ENCODE peak calls at places on chromosome 18, in nine cellular contexts. Q is mammary epithelial cell, G is GM12878, P is IMR-90, T is GM23248, Y is osteoblast, S is GM23338, I is neural progenitor cell, Z is Karpas-422. B is an unnamed sample. For H4K20me1, the result is how much of the 10 kb centered on the place peaks cover.

GRCh38 chr18:11667578-11667977 is 21.5 kb upstream of the GNAL start:
- DNase-seq in Q (no peak), G (no peak), P (no peak), T (no peak), Y (no peak), S (no peak), I (no peak), Z (no peak), B (no peak)

GRCh38 chr18:26458526-26459232 is 89.7 kb downstream of the KCTD1 start:
- DNase-seq in Q (peak), G (peak), P (peak), T (peak), Y (peak), S (no peak), I (no peak), Z (no peak), B (no peak)

GRCh38 chr18:907171-907879 is 2.7 kb downstream of the ADCYAP1 start:
- DNase-seq in Q (no peak), G (no peak), P (no peak), T (peak), Y (peak), S (peak), I (peak), Z (no peak), B (no peak)

GRCh38 chr18:65761636-65762310 is 11.0 kb downstream of the CDH7 start:
- DNase-seq in Q (no peak), G (no peak), P (no peak), T (no peak), Y (no peak), S (no peak), I (no peak), Z (no peak), B (no peak)

GRCh38 chr18:32019251-32019943 is 772 bp downstream of the RNF125 start:
- DNase-seq in Q (peak), G (no peak), P (no peak), T (peak), Y (peak), S (peak), I (peak), Z (no peak), B (peak)

GRCh38 chr18:48324651-48325050 is 84.5 kb downstream of the ZBTB7C start:
- DNase-seq in Q (peak), G (no peak), P (no peak), T (no peak), Y (no peak), S (no peak), I (no peak), Z (no peak), B (no peak)

GRCh38 chr18:62524443-62525200 is 1.8 kb downstream of the ZCCHC2 start:
- DNase-seq in Q (peak), G (no peak), P (peak), T (peak), Y (peak), S (peak), I (peak), Z (peak), B (peak)

GRCh38 chr18:62678847-62679535 is 36.4 kb upstream of the PHLPP1 start:
- DNase-seq in Q (no peak), G (no peak), P (no peak), T (no peak), Y (no peak), S (peak), I (peak), Z (no peak), B (no peak)

GRCh38 chr18:33708876-33709275 is 130.9 kb downstream of the ASXL3 start:
- DNase-seq in Q (no peak), G (no peak), P (no peak), T (no peak), Y (no peak), S (no peak), I (no peak), Z (no peak), B (no peak)

GRCh38 chr18:13112982-13113381 is 105.6 kb upstream of the LDLRAD4 start:
- DNase-seq in Q (peak), G (no peak), P (peak), T (peak), Y (peak), S (peak), I (peak), Z (no peak), B (peak)

GRCh38 chr18:44709297-44710117 is 28.8 kb downstream of the SETBP1 start:
- DNase-seq in Q (no peak), G (peak), P (no peak), T (no peak), Y (no peak), S (no peak), I (no peak), Z (no peak), B (no peak)
- H3K27ac ChIP-seq in Q (no peak), G (peak), P (no peak), T (no peak), Y (no peak), S (no peak), I (no peak), Z (no peak), B (no peak)

GRCh38 chr18:68763082-68763481 is 34.8 kb upstream of the CCDC102B start:
- DNase-seq in Q (no peak), G (no peak), P (peak), T (peak), Y (peak), S (no peak), I (no peak), Z (no peak), B (no peak)

GRCh38 chr18:68772268-68772667 is 25.6 kb upstream of the CCDC102B start:
- DNase-seq in Q (no peak), G (no peak), P (no peak), T (no peak), Y (no peak), S (no peak), I (no peak), Z (no peak), B (no peak)

GRCh38 chr18:68764016-68764415 is 33.9 kb upstream of the CCDC102B start:
- DNase-seq in Q (peak), G (no peak), P (peak), T (peak), Y (no peak), S (no peak), I (no peak), Z (no peak), B (no peak)

GRCh38 chr18:68769423-68769822 is 28.5 kb upstream of the CCDC102B start:
- DNase-seq in Q (no peak), G (no peak), P (no peak), T (peak), Y (peak), S (no peak), I (no peak), Z (no peak), B (no peak)

GRCh38 chr18:68766433-68766832 is 31.4 kb upstream of the CCDC102B start:
- DNase-seq in Q (no peak), G (no peak), P (peak), T (no peak), Y (no peak), S (no peak), I (no peak), Z (no peak), B (no peak)
- H4K20me1 ChIP-seq in Q (under half), G (under half), P (under half), T (under half), Y (under half), S (under half), I (under half), Z (under half), B (under half)

GRCh38 chr18:2901405-2901989 is 54.7 kb downstream of the EMILIN2 start:
- DNase-seq in Q (no peak), G (no peak), P (peak), T (peak), Y (no peak), S (no peak), I (no peak), Z (no peak), B (no peak)
- H3K27ac ChIP-seq in Q (no peak), G (no peak), P (no peak), T (peak), Y (no peak), S (no peak), I (no peak), Z (no peak), B (no peak)

GRCh38 chr18:22544626-22545025 is 126.9 kb upstream of the CTAGE1 start:
- DNase-seq in Q (no peak), G (no peak), P (no peak), T (peak), Y (no peak), S (no peak), I (no peak), Z (no peak), B (no peak)
- H4K20me1 ChIP-seq in Q (under half), G (under half), P (under half), T (under half), Y (under half), S (under half), I (under half), Z (under half), B (under half)

GRCh38 chr18:10474309-10474708 is 19.9 kb downstream of the APCDD1 start:
- DNase-seq in Q (no peak), G (no peak), P (no peak), T (no peak), Y (no peak), S (no peak), I (no peak), Z (no peak), B (no peak)
- H3K27ac ChIP-seq in Q (no peak), G (no peak), P (no peak), T (no peak), Y (no peak), S (no peak), I (no peak), Z (no peak), B (no peak)

GRCh38 chr18:55343396-55344073 is 244.5 kb downstream of the TCF4 start:
- DNase-seq in Q (peak), G (no peak), P (peak), T (peak), Y (no peak), S (peak), I (no peak), Z (peak), B (no peak)

GRCh38 chr18:55340998-55341397 is 247.0 kb downstream of the TCF4 start:
- DNase-seq in Q (no peak), G (no peak), P (no peak), T (no peak), Y (no peak), S (no peak), I (no peak), Z (no peak), B (no peak)

GRCh38 chr18:55346961-55347740 is 240.8 kb downstream of the TCF4 start:
- DNase-seq in Q (no peak), G (no peak), P (no peak), T (no peak), Y (no peak), S (peak), I (no peak), Z (no peak), B (no peak)

GRCh38 chr18:55346387-55346786 is 241.6 kb downstream of the TCF4 start:
- DNase-seq in Q (no peak), G (no peak), P (no peak), T (no peak), Y (no peak), S (no peak), I (no peak), Z (no peak), B (no peak)

GRCh38 chr18:55345103-55345950 is 242.7 kb downstream of the TCF4 start:
- DNase-seq in Q (no peak), G (no peak), P (no peak), T (no peak), Y (no peak), S (no peak), I (no peak), Z (no peak), B (no peak)
- H4K20me1 ChIP-seq in Q (under half), G (under half), P (under half), T (under half), Y (under half), S (under half), I (under half), Z (under half), B (under half)

GRCh38 chr18:42114310-42114943 is 159.4 kb downstream of the PIK3C3 start:
- DNase-seq in Q (peak), G (peak), P (peak), T (peak), Y (no peak), S (peak), I (peak), Z (peak), B (peak)
- H3K27ac ChIP-seq in Q (no peak), G (no peak), P (no peak), T (peak), Y (peak), S (no peak), I (no peak), Z (peak), B (peak)

DNA sequence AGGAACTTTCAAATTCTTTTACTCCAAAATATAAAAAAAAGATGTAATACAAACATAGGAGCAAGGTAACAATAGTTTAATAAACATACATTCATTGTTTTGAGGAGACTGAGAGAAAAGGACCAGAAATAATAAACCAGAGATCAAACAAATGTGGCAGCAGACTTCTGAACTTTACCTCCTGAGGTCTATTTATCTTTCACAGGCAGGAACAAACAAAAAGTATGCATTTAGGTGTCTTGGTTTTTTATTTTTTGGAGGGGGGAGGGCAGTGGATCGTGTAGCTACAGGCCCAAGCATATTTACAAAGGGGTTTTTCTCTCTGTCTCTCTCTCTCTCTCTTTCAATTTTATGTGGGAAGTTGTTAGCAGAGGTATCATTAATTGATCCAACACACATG is 5.6 kb downstream of the PPP4R1 start:
- DNase-seq in Q (no peak), G (no peak), P (no peak), T (no peak), Y (no peak), S (no peak), I (no peak), Z (no peak), B (no peak)
- H4K20me1 ChIP-seq in Q (under half), G (under half), P (half or more), T (under half), Y (half or more), S (under half), I (half or more), Z (under half), B (under half)

GRCh38 chr18:21000667-21001066 is 110.9 kb downstream of the ROCK1 start:
- DNase-seq in Q (peak), G (no peak), P (peak), T (peak), Y (peak), S (no peak), I (no peak), Z (no peak), B (no peak)
- H3K27ac ChIP-seq in Q (no peak), G (no peak), P (no peak), T (peak), Y (peak), S (no peak), I (no peak), Z (no peak), B (no peak)

GRCh38 chr18:79983253-79983652 is 5.1 kb downstream of the TXNL4A start:
- DNase-seq in Q (no peak), G (no peak), P (no peak), T (no peak), Y (no peak), S (no peak), I (no peak), Z (no peak), B (no peak)
- H4K20me1 ChIP-seq in Q (under half), G (under half), P (half or more), T (under half), Y (half or more), S (half or more), I (half or more), Z (half or more), B (half or more)

B was measured in DND-41.